ENCODE peak calls at places on chromosome 9, in six cellular contexts. One of them, this sample, is unnamed.

GRCh38 chr9:109956811-109957440 is 176.9 kb downstream of the PALM2AKAP2 start:
- DNase-seq in CD8-positive, alpha-beta memory T cell: no peak
- DNase-seq in left colon: no peak
- DNase-seq in stimulated activated CD8-positive, alpha-beta memory T cell treated with anti-CD3 and anti-CD28 coated beads, Interleukin-15, amount 100 ng/mL, for 4 hours: no peak
- DNase-seq in EH: peak; percentile 56
- DNase-seq in activated T-cell treated with anti-CD3 and anti-CD28 coated beads for 1 hour: no peak
- DNase-seq in this sample: no peak

GRCh38 chr9:14004110-14004509 is 309.8 kb downstream of the NFIB start:
- DNase-seq in CD8-positive, alpha-beta memory T cell: no peak
- DNase-seq in left colon: no peak
- DNase-seq in stimulated activated CD8-positive, alpha-beta memory T cell treated with anti-CD3 and anti-CD28 coated beads, Interleukin-15, amount 100 ng/mL, for 4 hours: no peak
- DNase-seq in EH: no peak
- DNase-seq in activated T-cell treated with anti-CD3 and anti-CD28 coated beads for 1 hour: no peak
- DNase-seq in this sample: no peak

GRCh38 chr9:121758693-121759092 is 107.3 kb downstream of the DAB2IP start:
- DNase-seq in CD8-positive, alpha-beta memory T cell: no peak
- DNase-seq in left colon: no peak
- DNase-seq in stimulated activated CD8-positive, alpha-beta memory T cell treated with anti-CD3 and anti-CD28 coated beads, Interleukin-15, amount 100 ng/mL, for 4 hours: no peak
- DNase-seq in EH: no peak
- DNase-seq in activated T-cell treated with anti-CD3 and anti-CD28 coated beads for 1 hour: no peak
- DNase-seq in this sample: no peak

GRCh38 chr9:113755433-113755832 is 120.7 kb upstream of the ZNF618 start:
- DNase-seq in CD8-positive, alpha-beta memory T cell: no peak
- DNase-seq in left colon: no peak
- DNase-seq in stimulated activated CD8-positive, alpha-beta memory T cell treated with anti-CD3 and anti-CD28 coated beads, Interleukin-15, amount 100 ng/mL, for 4 hours: no peak
- DNase-seq in EH: no peak
- DNase-seq in activated T-cell treated with anti-CD3 and anti-CD28 coated beads for 1 hour: no peak
- DNase-seq in this sample: no peak

GRCh38 chr9:21680590-21680989 is 121.8 kb upstream of the MTAP start:
- DNase-seq in CD8-positive, alpha-beta memory T cell: no peak
- DNase-seq in left colon: no peak
- DNase-seq in stimulated activated CD8-positive, alpha-beta memory T cell treated with anti-CD3 and anti-CD28 coated beads, Interleukin-15, amount 100 ng/mL, for 4 hours: no peak
- DNase-seq in EH: no peak
- DNase-seq in activated T-cell treated with anti-CD3 and anti-CD28 coated beads for 1 hour: no peak
- DNase-seq in this sample: no peak

GRCh38 chr9:33133186-33133585 is 34.0 kb downstream of the B4GALT1 start:
- DNase-seq in CD8-positive, alpha-beta memory T cell: no peak
- DNase-seq in left colon: no peak
- DNase-seq in stimulated activated CD8-positive, alpha-beta memory T cell treated with anti-CD3 and anti-CD28 coated beads, Interleukin-15, amount 100 ng/mL, for 4 hours: no peak
- DNase-seq in EH: no peak
- DNase-seq in activated T-cell treated with anti-CD3 and anti-CD28 coated beads for 1 hour: no peak
- DNase-seq in this sample: no peak

GRCh38 chr9:106932178-106932577 is 69.2 kb downstream of the ZNF462 start:
- DNase-seq in CD8-positive, alpha-beta memory T cell: no peak
- DNase-seq in left colon: no peak
- DNase-seq in stimulated activated CD8-positive, alpha-beta memory T cell treated with anti-CD3 and anti-CD28 coated beads, Interleukin-15, amount 100 ng/mL, for 4 hours: no peak
- DNase-seq in EH: no peak
- DNase-seq in activated T-cell treated with anti-CD3 and anti-CD28 coated beads for 1 hour: no peak
- DNase-seq in this sample: no peak

GRCh38 chr9:126586236-126586635 is 27.5 kb upstream of the LMX1B start:
- DNase-seq in CD8-positive, alpha-beta memory T cell: no peak
- DNase-seq in left colon: no peak
- DNase-seq in stimulated activated CD8-positive, alpha-beta memory T cell treated with anti-CD3 and anti-CD28 coated beads, Interleukin-15, amount 100 ng/mL, for 4 hours: no peak
- DNase-seq in EH: no peak
- DNase-seq in activated T-cell treated with anti-CD3 and anti-CD28 coated beads for 1 hour: no peak
- DNase-seq in this sample: no peak

GRCh38 chr9:135070198-135070951 is 17.1 kb upstream of the OLFM1 start:
- DNase-seq in CD8-positive, alpha-beta memory T cell: peak; percentile 26
- DNase-seq in left colon: no peak
- DNase-seq in stimulated activated CD8-positive, alpha-beta memory T cell treated with anti-CD3 and anti-CD28 coated beads, Interleukin-15, amount 100 ng/mL, for 4 hours: no peak
- DNase-seq in EH: no peak
- DNase-seq in activated T-cell treated with anti-CD3 and anti-CD28 coated beads for 1 hour: no peak
- DNase-seq in this sample: no peak

This sample was measured in GM12891.